ENCODE peak calls at places on chromosomes 16 and 17, in nine cellular contexts. One of them, this sample, is unnamed.

GRCh38 chr17:4512156-4513112 is 13.8 kb downstream of the SPNS2 start:
- DNase-seq in GM06990: no peak
- DNase-seq in spleen: peak
- DNase-seq in heart left ventricle: no peak
- DNase-seq in A549: no peak
- DNase-seq in stomach: no peak
- DNase-seq in psoas muscle: no peak
- DNase-seq in AG10803: no peak
- DNase-seq in body of pancreas: no peak
- DNase-seq in this sample: no peak

GRCh38 chr16:70770291-70770967 is 30.5 kb downstream of the VAC14 start:
- DNase-seq in AG10803: no peak
- DNase-seq in spleen: no peak
- DNase-seq in heart left ventricle: no peak
- DNase-seq in A549: peak
- DNase-seq in psoas muscle: no peak
- DNase-seq in body of pancreas: no peak
- DNase-seq in stomach: no peak
- DNase-seq in GM06990: no peak
- DNase-seq in this sample: no peak

GRCh38 chr16:57260294-57260929 is 15.4 kb downstream of the ARL2BP start:
- DNase-seq in A549: no peak
- DNase-seq in psoas muscle: no peak
- DNase-seq in heart left ventricle: peak
- DNase-seq in spleen: peak
- DNase-seq in stomach: peak
- DNase-seq in body of pancreas: no peak
- DNase-seq in AG10803: peak
- DNase-seq in GM06990: peak
- DNase-seq in this sample: peak

GRCh38 chr16:13021996-13022395 is 120.6 kb downstream of the SHISA9 start:
- DNase-seq in AG10803: no peak
- DNase-seq in psoas muscle: no peak
- DNase-seq in body of pancreas: no peak
- DNase-seq in GM06990: no peak
- DNase-seq in spleen: no peak
- DNase-seq in A549: no peak
- DNase-seq in heart left ventricle: no peak
- DNase-seq in stomach: no peak
- DNase-seq in this sample: no peak

GRCh38 chr17:7590743-7591142 is 849 bp upstream of the SOX15 start:
- DNase-seq in spleen: no peak
- DNase-seq in psoas muscle: no peak
- DNase-seq in GM06990: no peak
- DNase-seq in heart left ventricle: no peak
- DNase-seq in A549: peak
- DNase-seq in stomach: no peak
- DNase-seq in AG10803: peak
- DNase-seq in body of pancreas: no peak
- DNase-seq in this sample: no peak

GRCh38 chr17:29133146-29133713 is 47.0 kb downstream of the MYO18A start:
- DNase-seq in GM06990: no peak
- DNase-seq in spleen: no peak
- DNase-seq in AG10803: peak
- DNase-seq in body of pancreas: no peak
- DNase-seq in heart left ventricle: no peak
- DNase-seq in stomach: no peak
- DNase-seq in A549: peak
- DNase-seq in psoas muscle: peak
- DNase-seq in this sample: peak

GRCh38 chr16:68116256-68116853 is 31.2 kb downstream of the NFATC3 start:
- DNase-seq in psoas muscle: no peak
- DNase-seq in stomach: no peak
- DNase-seq in body of pancreas: no peak
- DNase-seq in GM06990: no peak
- DNase-seq in AG10803: peak
- DNase-seq in A549: peak
- DNase-seq in spleen: no peak
- DNase-seq in heart left ventricle: no peak
- DNase-seq in this sample: peak

GRCh38 chr17:38338053-38338452 is 5.7 kb downstream of the GPR179 start:
- DNase-seq in GM06990: no peak
- DNase-seq in body of pancreas: no peak
- DNase-seq in psoas muscle: no peak
- DNase-seq in A549: no peak
- DNase-seq in spleen: no peak
- DNase-seq in heart left ventricle: no peak
- DNase-seq in stomach: no peak
- DNase-seq in AG10803: no peak
- DNase-seq in this sample: no peak

GRCh38 chr16:85759631-85760419 is 8.9 kb upstream of the C16orf74 start:
- DNase-seq in GM06990: peak
- DNase-seq in A549: peak
- DNase-seq in body of pancreas: peak
- DNase-seq in heart left ventricle: no peak
- DNase-seq in spleen: peak
- DNase-seq in stomach: peak
- DNase-seq in AG10803: no peak
- DNase-seq in psoas muscle: no peak
- DNase-seq in this sample: no peak

GRCh38 chr17:62696256-62696655 is 68.8 kb downstream of the MRC2 start:
- DNase-seq in A549: no peak
- DNase-seq in body of pancreas: no peak
- DNase-seq in GM06990: no peak
- DNase-seq in AG10803: peak
- DNase-seq in stomach: no peak
- DNase-seq in spleen: no peak
- DNase-seq in heart left ventricle: peak
- DNase-seq in psoas muscle: no peak
- DNase-seq in this sample: peak

GRCh38 chr17:65235284-65235683 is 98.1 kb downstream of the RGS9 start:
- DNase-seq in psoas muscle: no peak
- DNase-seq in heart left ventricle: no peak
- DNase-seq in body of pancreas: no peak
- DNase-seq in AG10803: no peak
- DNase-seq in spleen: no peak
- DNase-seq in GM06990: no peak
- DNase-seq in stomach: no peak
- DNase-seq in A549: no peak
- DNase-seq in this sample: no peak

GRCh38 chr17:59652119-59652518 is 32.4 kb downstream of the CLTC start:
- DNase-seq in psoas muscle: no peak
- DNase-seq in GM06990: no peak
- DNase-seq in AG10803: peak
- DNase-seq in body of pancreas: no peak
- DNase-seq in stomach: no peak
- DNase-seq in A549: no peak
- DNase-seq in heart left ventricle: no peak
- DNase-seq in spleen: no peak
- DNase-seq in this sample: peak

GRCh38 chr17:48442819-48443218 is 12.8 kb upstream of the SKAP1 start:
- DNase-seq in spleen: no peak
- DNase-seq in AG10803: no peak
- DNase-seq in stomach: no peak
- DNase-seq in psoas muscle: no peak
- DNase-seq in body of pancreas: no peak
- DNase-seq in GM06990: no peak
- DNase-seq in A549: no peak
- DNase-seq in heart left ventricle: no peak
- DNase-seq in this sample: no peak

GRCh38 chr17:78367193-78367592 is 7.3 kb upstream of the SOCS3 start:
- DNase-seq in stomach: no peak
- DNase-seq in AG10803: no peak
- DNase-seq in A549: no peak
- DNase-seq in body of pancreas: no peak
- DNase-seq in heart left ventricle: no peak
- DNase-seq in GM06990: no peak
- DNase-seq in psoas muscle: no peak
- DNase-seq in spleen: no peak
- DNase-seq in this sample: no peak

GRCh38 chr16:18800674-18801196 is 614 bp downstream of the ARL6IP1 start:
- DNase-seq in heart left ventricle: no peak
- DNase-seq in stomach: no peak
- DNase-seq in GM06990: no peak
- DNase-seq in AG10803: peak
- DNase-seq in body of pancreas: no peak
- DNase-seq in A549: no peak
- DNase-seq in psoas muscle: no peak
- DNase-seq in spleen: no peak
- DNase-seq in this sample: no peak

GRCh38 chr17:19370493-19370960 is 7.8 kb upstream of the MAPK7 start:
- DNase-seq in spleen: peak
- DNase-seq in psoas muscle: no peak
- DNase-seq in stomach: no peak
- DNase-seq in heart left ventricle: peak
- DNase-seq in A549: no peak
- DNase-seq in AG10803: no peak
- DNase-seq in GM06990: peak
- DNase-seq in body of pancreas: no peak
- DNase-seq in this sample: no peak

GRCh38 chr17:55722742-55723487 is at the start of gene TMEM100:
- DNase-seq in psoas muscle: peak
- DNase-seq in body of pancreas: peak
- DNase-seq in stomach: no peak
- DNase-seq in AG10803: peak
- DNase-seq in spleen: no peak
- DNase-seq in GM06990: no peak
- DNase-seq in heart left ventricle: no peak
- DNase-seq in A549: no peak
- DNase-seq in this sample: peak

DNA sequence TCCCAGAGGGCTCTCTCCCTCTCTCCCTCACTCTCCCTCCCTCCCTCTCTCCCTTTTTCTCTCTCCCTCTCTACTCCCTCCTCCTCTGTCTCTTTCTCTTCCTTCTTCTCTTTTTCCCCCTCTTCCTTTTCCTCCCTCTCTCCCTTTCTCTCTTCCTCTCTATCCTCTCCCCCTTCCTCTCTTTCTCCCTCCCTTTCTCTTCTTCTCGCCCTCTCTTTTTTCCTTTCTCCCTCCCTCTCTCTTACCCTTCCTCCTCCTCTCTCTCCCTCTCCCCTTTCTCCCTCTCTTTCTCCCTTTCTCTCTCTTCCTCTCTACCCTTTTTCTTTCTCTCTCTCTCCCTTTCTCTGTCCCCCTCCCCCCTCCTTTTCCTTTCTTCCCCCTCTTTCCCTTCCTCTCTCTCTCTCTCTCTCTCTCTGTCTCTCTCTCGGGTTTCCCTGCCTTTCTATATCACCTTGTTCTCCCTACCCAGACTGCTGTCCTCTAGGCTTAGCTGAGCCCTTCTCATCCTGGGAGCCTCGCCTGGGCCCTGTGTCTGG is 25.8 kb upstream of the TMEM220 start:
- DNase-seq in A549: no peak
- DNase-seq in psoas muscle: no peak
- DNase-seq in GM06990: no peak
- DNase-seq in heart left ventricle: no peak
- DNase-seq in body of pancreas: no peak
- DNase-seq in spleen: no peak
- DNase-seq in AG10803: no peak
- DNase-seq in stomach: no peak
- DNase-seq in this sample: no peak
- H3K4me3 ChIP-seq in A549: no peak
- H3K4me3 ChIP-seq in psoas muscle: no peak
- H3K4me3 ChIP-seq in GM06990: no peak
- H3K4me3 ChIP-seq in heart left ventricle: no peak
- H3K4me3 ChIP-seq in body of pancreas: no peak
- H3K4me3 ChIP-seq in spleen: no peak
- H3K4me3 ChIP-seq in AG10803: no peak
- H3K4me3 ChIP-seq in stomach: no peak
- H3K4me3 ChIP-seq in this sample: no peak

DNA sequence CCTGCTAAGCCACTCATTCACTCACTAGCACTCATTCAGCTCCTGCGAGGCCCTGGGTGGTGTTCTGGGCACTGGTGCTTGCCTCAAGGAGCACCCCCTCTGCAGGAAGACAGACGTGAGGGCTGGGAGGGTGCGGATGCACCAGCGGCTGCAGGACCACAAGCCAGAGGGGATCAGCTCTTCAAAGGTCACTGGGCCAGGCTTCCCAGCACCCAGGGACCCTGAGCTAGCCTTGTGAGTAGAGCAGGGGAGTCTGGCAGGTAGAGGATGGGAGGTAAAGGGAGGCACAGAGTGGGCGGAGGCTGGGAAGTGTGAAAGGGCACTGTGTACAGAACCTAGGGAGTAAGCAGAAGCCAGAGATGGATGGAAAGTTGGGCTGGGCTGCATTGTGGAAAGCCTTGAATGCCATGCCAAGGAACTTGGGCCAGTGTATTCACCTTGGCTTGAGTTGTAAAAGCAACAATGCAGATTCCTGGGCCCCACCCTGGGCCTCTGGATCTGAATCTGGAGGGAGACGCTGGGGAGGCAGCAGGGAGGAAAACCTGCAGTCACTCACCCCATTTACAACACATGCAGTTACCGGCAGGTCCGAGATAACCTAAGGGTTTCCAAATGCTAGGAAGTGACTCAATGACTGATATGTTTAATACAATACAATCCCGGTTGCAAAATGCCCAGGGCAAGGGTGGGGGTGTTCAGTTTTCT is 1.7 kb downstream of the IL4R start:
- DNase-seq in GM06990: peak
- DNase-seq in spleen: peak
- DNase-seq in psoas muscle: peak
- DNase-seq in A549: peak
- DNase-seq in stomach: peak
- DNase-seq in AG10803: peak
- DNase-seq in heart left ventricle: peak
- DNase-seq in body of pancreas: peak
- DNase-seq in this sample: peak
- TF ChIP-seq CTCF in GM06990: peak
- TF ChIP-seq CTCF in spleen: peak
- TF ChIP-seq CTCF in psoas muscle: no peak
- TF ChIP-seq CTCF in A549: no peak
- TF ChIP-seq CTCF in stomach: no peak
- TF ChIP-seq CTCF in AG10803: no peak
- TF ChIP-seq CTCF in heart left ventricle: no peak
- TF ChIP-seq CTCF in body of pancreas: no peak
- TF ChIP-seq CTCF in this sample: no peak

DNA sequence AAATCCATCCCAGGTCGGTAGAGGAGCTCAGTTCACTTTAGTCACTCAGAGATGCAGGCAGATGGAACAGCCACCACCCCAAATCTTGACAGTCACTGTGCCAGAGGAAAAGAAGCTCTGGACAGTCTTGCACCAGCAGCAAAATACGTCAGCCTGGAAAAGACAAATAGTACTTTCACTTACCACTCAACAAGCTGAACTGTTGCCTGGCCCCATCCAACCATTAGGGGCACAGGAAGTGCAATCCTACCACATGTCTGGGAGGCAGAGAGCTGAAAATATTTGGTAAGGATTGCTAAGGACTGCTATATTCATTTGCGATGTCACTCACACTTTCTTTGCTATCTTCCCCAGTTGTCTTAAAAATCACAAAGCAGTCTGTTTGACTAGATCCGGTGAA is 239.2 kb upstream of the TOX3 start:
- DNase-seq in stomach: no peak
- DNase-seq in spleen: no peak
- DNase-seq in GM06990: no peak
- DNase-seq in AG10803: no peak
- DNase-seq in A549: no peak
- DNase-seq in body of pancreas: no peak
- DNase-seq in psoas muscle: no peak
- DNase-seq in heart left ventricle: no peak
- DNase-seq in this sample: no peak
- H3K4me3 ChIP-seq in stomach: no peak
- H3K4me3 ChIP-seq in spleen: no peak
- H3K4me3 ChIP-seq in GM06990: no peak
- H3K4me3 ChIP-seq in AG10803: no peak
- H3K4me3 ChIP-seq in A549: no peak
- H3K4me3 ChIP-seq in body of pancreas: no peak
- H3K4me3 ChIP-seq in psoas muscle: no peak
- H3K4me3 ChIP-seq in heart left ventricle: no peak
- H3K4me3 ChIP-seq in this sample: no peak

GRCh38 chr16:67013823-67014640 is 14.9 kb upstream of the CBFB start:
- DNase-seq in psoas muscle: peak
- DNase-seq in GM06990: peak
- DNase-seq in AG10803: peak
- DNase-seq in stomach: peak
- DNase-seq in heart left ventricle: peak
- DNase-seq in body of pancreas: peak
- DNase-seq in spleen: peak
- DNase-seq in A549: no peak
- DNase-seq in this sample: peak
- TF ChIP-seq CTCF in psoas muscle: peak
- TF ChIP-seq CTCF in GM06990: peak
- TF ChIP-seq CTCF in AG10803: no peak
- TF ChIP-seq CTCF in stomach: no peak
- TF ChIP-seq CTCF in heart left ventricle: no peak
- TF ChIP-seq CTCF in body of pancreas: no peak
- TF ChIP-seq CTCF in spleen: no peak
- TF ChIP-seq CTCF in A549: no peak
- TF ChIP-seq CTCF in this sample: peak

This sample was measured in foreskin fibroblast.